ENCODE peak calls at places on chromosomes 1 and 21, in six cellular contexts. G, M, V, E, R and C are unnamed samples.

GRCh38 chr1:62716397-62716796 is 28.2 kb upstream of the DOCK7 start:
- DNase-seq in G (no peak), M (peak; percentile 34), V (no peak), E (no peak), R (no peak), C (no peak)

GRCh38 chr1:148372731-148373130 is 110.4 kb downstream of the PPIAL4G start:
- DNase-seq in G (no peak), M (peak; percentile 64), V (peak; percentile 60), E (no peak), R (no peak), C (no peak)

GRCh38 chr1:176849281-176849680 is 315.2 kb downstream of the ASTN1 start:
- DNase-seq in G (no peak), M (no peak), V (no peak), E (no peak), R (no peak), C (no peak)

GRCh38 chr1:31577515-31578191 is 1.3 kb downstream of the TINAGL1 start:
- DNase-seq in G (no peak), M (no peak), V (no peak), E (peak; percentile 49), R (peak; percentile 67), C (no peak)

GRCh38 chr21:45178971-45179370 is 104.6 kb downstream of the ADARB1 start:
- DNase-seq in G (no peak), M (no peak), V (no peak), E (no peak), R (no peak), C (no peak)

GRCh38 chr1:31381394-31382287 is 8.8 kb upstream of the FABP3 start:
- DNase-seq in G (no peak), M (peak; percentile 45), V (no peak), E (no peak), R (peak; percentile 22), C (no peak)

GRCh38 chr1:202107801-202108731 is 14.7 kb upstream of the GPR37L1 start:
- DNase-seq in G (no peak), M (no peak), V (no peak), E (peak; percentile 69), R (peak; percentile 19), C (peak; percentile 95)

GRCh38 chr1:161721738-161722343 is 497 bp downstream of the FCRLB start:
- DNase-seq in G (no peak), M (peak; percentile 97), V (peak; percentile 22), E (peak; percentile 54), R (peak; percentile 79), C (no peak)

GRCh38 chr1:173870252-173871075 is 2.3 kb downstream of the ZBTB37 start:
- DNase-seq in G (no peak), M (no peak), V (peak; percentile 48), E (no peak), R (no peak), C (peak; percentile 69)

GRCh38 chr21:35779167-35779566 is 281.2 kb downstream of the SETD4 start:
- DNase-seq in G (no peak), M (no peak), V (no peak), E (no peak), R (no peak), C (no peak)

GRCh38 chr1:176795929-176796328 is 333.0 kb downstream of the PAPPA2 start:
- DNase-seq in G (no peak), M (peak; percentile 77), V (no peak), E (no peak), R (no peak), C (no peak)

GRCh38 chr1:54013393-54014008 is 4.5 kb downstream of the LDLRAD1 start:
- DNase-seq in G (no peak), M (no peak), V (no peak), E (no peak), R (no peak), C (no peak)

GRCh38 chr1:232213928-232214327 is 416.0 kb downstream of the SIPA1L2 start:
- DNase-seq in G (no peak), M (no peak), V (no peak), E (no peak), R (no peak), C (no peak)

GRCh38 chr1:218507355-218508002 is 162.3 kb downstream of the TGFB2 start:
- DNase-seq in G (no peak), M (no peak), V (no peak), E (no peak), R (no peak), C (no peak)

GRCh38 chr1:156347337-156347736 is 9.0 kb downstream of the TSACC start:
- DNase-seq in G (no peak), M (peak; percentile 94), V (no peak), E (no peak), R (peak; percentile 10), C (no peak)

GRCh38 chr1:160293020-160293968 is 8.4 kb upstream of the PEX19 start:
- DNase-seq in G (no peak), M (peak; percentile 6), V (no peak), E (no peak), R (no peak), C (no peak)

GRCh38 chr21:38351961-38352521 is 95.2 kb downstream of the KCNJ15 start:
- DNase-seq in G (no peak), M (peak; percentile 91), V (no peak), E (peak; percentile 63), R (peak; percentile 75), C (no peak)

GRCh38 chr1:54273092-54273836 is 73.3 kb downstream of the MRPL37 start:
- DNase-seq in G (peak; percentile 88), M (peak; percentile 96), V (no peak), E (no peak), R (peak; percentile 70), C (peak; percentile 42)

GRCh38 chr1:240462766-240463410 is 149.1 kb downstream of the GREM2 start:
- DNase-seq in G (no peak), M (peak; percentile 53), V (no peak), E (no peak), R (peak; percentile 13), C (no peak)

GRCh38 chr1:24236170-24237045 is 49.3 kb upstream of the IFNLR1 start:
- DNase-seq in G (no peak), M (peak; percentile 86), V (peak; percentile 73), E (peak; percentile 27), R (peak; percentile 73), C (peak; percentile 7)

GRCh38 chr1:112092656-112093371 is 103.3 kb upstream of the KCND3 start:
- DNase-seq in G (no peak), M (no peak), V (no peak), E (no peak), R (no peak), C (no peak)

GRCh38 chr1:80278936-80279335 is 1272.4 kb upstream of the ADGRL4 start:
- DNase-seq in G (no peak), M (no peak), V (no peak), E (no peak), R (no peak), C (no peak)

GRCh38 chr1:157399343-157399983 is 152.9 kb downstream of the FCRL5 start:
- DNase-seq in G (no peak), M (no peak), V (no peak), E (no peak), R (no peak), C (no peak)

GRCh38 chr21:39150316-39150715 is 32.9 kb downstream of the PSMG1 start:
- DNase-seq in G (no peak), M (no peak), V (no peak), E (no peak), R (no peak), C (no peak)

GRCh38 chr1:228249508-228250305 is 41.9 kb downstream of the OBSCN start:
- DNase-seq in G (no peak), M (no peak), V (no peak), E (no peak), R (no peak), C (no peak)

GRCh38 chr21:30620522-30620921 is at the start of gene KRTAP20-4:
- DNase-seq in G (no peak), M (no peak), V (no peak), E (no peak), R (no peak), C (no peak)

GRCh38 chr21:31905444-31906400 is 32.9 kb downstream of the HUNK start:
- DNase-seq in G (no peak), M (no peak), V (no peak), E (no peak), R (no peak), C (no peak)

GRCh38 chr1:7702365-7702764 is 68.7 kb upstream of the VAMP3 start:
- DNase-seq in G (peak; percentile 68), M (peak; percentile 20), V (no peak), E (no peak), R (no peak), C (no peak)

GRCh38 chr1:209704584-209704983 is at the start of gene HSD11B1:
- DNase-seq in G (no peak), M (peak; percentile 93), V (no peak), E (no peak), R (peak; percentile 98), C (peak; percentile 34)

GRCh38 chr1:221891708-221892107 is 149.8 kb upstream of the DUSP10 start:
- DNase-seq in G (no peak), M (peak; percentile 48), V (no peak), E (no peak), R (peak; percentile 56), C (no peak)

GRCh38 chr1:31690921-31691320 is 12.9 kb downstream of the COL16A1 start:
- DNase-seq in G (no peak), M (no peak), V (no peak), E (no peak), R (no peak), C (no peak)